ENCODE peak calls at places on chromosomes 11 and 22, in four cellular contexts. One of them, this sample, is unnamed.

GRCh38 chr11:71184421-71185210 is 67.8 kb downstream of the SHANK2 start:
- DNase-seq in GM23338: no peak
- DNase-seq in brain microvascular endothelial cell: no peak
- DNase-seq in fibroblast of mammary gland: no peak
- DNase-seq in this sample: no peak

GRCh38 chr11:1826552-1827094 is 8.2 kb upstream of the SYT8 start:
- DNase-seq in GM23338: peak
- DNase-seq in fibroblast of mammary gland: peak
- DNase-seq in brain microvascular endothelial cell: peak
- DNase-seq in this sample: peak

GRCh38 chr22:45422237-45422983 is 8.9 kb downstream of the RIBC2 start:
- DNase-seq in GM23338: no peak
- DNase-seq in fibroblast of mammary gland: no peak
- DNase-seq in brain microvascular endothelial cell: no peak
- DNase-seq in this sample: no peak

GRCh38 chr11:69316941-69317340 is 23.0 kb downstream of the MYEOV start:
- DNase-seq in GM23338: no peak
- DNase-seq in fibroblast of mammary gland: no peak
- DNase-seq in brain microvascular endothelial cell: no peak
- DNase-seq in this sample: no peak

GRCh38 chr11:70189622-70190021 is 13.5 kb upstream of the FADD start:
- DNase-seq in fibroblast of mammary gland: no peak
- DNase-seq in brain microvascular endothelial cell: no peak
- DNase-seq in GM23338: no peak
- DNase-seq in this sample: no peak

GRCh38 chr11:33248416-33248957 is 8.7 kb upstream of the HIPK3 start:
- DNase-seq in brain microvascular endothelial cell: no peak
- DNase-seq in fibroblast of mammary gland: peak
- DNase-seq in GM23338: no peak
- DNase-seq in this sample: peak

GRCh38 chr11:59923813-59924212 is 14.4 kb upstream of the OOSP1 start:
- DNase-seq in fibroblast of mammary gland: no peak
- DNase-seq in brain microvascular endothelial cell: no peak
- DNase-seq in GM23338: peak
- DNase-seq in this sample: peak

GRCh38 chr11:116412118-116412889 is 360.5 kb downstream of the BUD13 start:
- DNase-seq in brain microvascular endothelial cell: no peak
- DNase-seq in fibroblast of mammary gland: no peak
- DNase-seq in GM23338: no peak
- DNase-seq in this sample: no peak

GRCh38 chr11:76599041-76600013 is 71.2 kb downstream of the LRRC32 start:
- DNase-seq in fibroblast of mammary gland: no peak
- DNase-seq in brain microvascular endothelial cell: peak
- DNase-seq in GM23338: peak
- DNase-seq in this sample: peak

GRCh38 chr22:47681766-47682165 is 919.3 kb downstream of the TBC1D22A start:
- DNase-seq in GM23338: no peak
- DNase-seq in brain microvascular endothelial cell: no peak
- DNase-seq in fibroblast of mammary gland: no peak
- DNase-seq in this sample: no peak

GRCh38 chr22:37752189-37753061 is 55.3 kb upstream of the GCAT start:
- DNase-seq in brain microvascular endothelial cell: peak
- DNase-seq in fibroblast of mammary gland: peak
- DNase-seq in GM23338: no peak
- DNase-seq in this sample: peak

GRCh38 chr22:46547179-46547882 is 9.9 kb upstream of the CELSR1 start:
- DNase-seq in fibroblast of mammary gland: peak
- DNase-seq in GM23338: no peak
- DNase-seq in brain microvascular endothelial cell: peak
- DNase-seq in this sample: peak

GRCh38 chr11:66713746-66714480 is 15.1 kb downstream of the SPTBN2 start:
- DNase-seq in GM23338: no peak
- DNase-seq in fibroblast of mammary gland: no peak
- DNase-seq in brain microvascular endothelial cell: no peak
- DNase-seq in this sample: no peak

GRCh38 chr11:72048718-72049460 is 31.5 kb downstream of the NUMA1 start:
- DNase-seq in GM23338: no peak
- DNase-seq in fibroblast of mammary gland: no peak
- DNase-seq in brain microvascular endothelial cell: no peak
- DNase-seq in this sample: no peak

GRCh38 chr11:126328444-126328843 is 24.6 kb downstream of the DCPS start:
- DNase-seq in fibroblast of mammary gland: no peak
- DNase-seq in GM23338: no peak
- DNase-seq in brain microvascular endothelial cell: no peak
- DNase-seq in this sample: no peak

GRCh38 chr22:43862074-43862881 is at the start of gene SULT4A1:
- DNase-seq in GM23338: peak
- DNase-seq in brain microvascular endothelial cell: no peak
- DNase-seq in fibroblast of mammary gland: peak
- DNase-seq in this sample: no peak

GRCh38 chr11:21933095-21933494 is 259.8 kb upstream of the ANO5 start:
- DNase-seq in fibroblast of mammary gland: no peak
- DNase-seq in GM23338: peak
- DNase-seq in brain microvascular endothelial cell: no peak
- DNase-seq in this sample: no peak

GRCh38 chr11:110527146-110527545 is 97.4 kb downstream of the FDX1 start:
- DNase-seq in GM23338: no peak
- DNase-seq in fibroblast of mammary gland: peak
- DNase-seq in brain microvascular endothelial cell: no peak
- DNase-seq in this sample: no peak

DNA sequence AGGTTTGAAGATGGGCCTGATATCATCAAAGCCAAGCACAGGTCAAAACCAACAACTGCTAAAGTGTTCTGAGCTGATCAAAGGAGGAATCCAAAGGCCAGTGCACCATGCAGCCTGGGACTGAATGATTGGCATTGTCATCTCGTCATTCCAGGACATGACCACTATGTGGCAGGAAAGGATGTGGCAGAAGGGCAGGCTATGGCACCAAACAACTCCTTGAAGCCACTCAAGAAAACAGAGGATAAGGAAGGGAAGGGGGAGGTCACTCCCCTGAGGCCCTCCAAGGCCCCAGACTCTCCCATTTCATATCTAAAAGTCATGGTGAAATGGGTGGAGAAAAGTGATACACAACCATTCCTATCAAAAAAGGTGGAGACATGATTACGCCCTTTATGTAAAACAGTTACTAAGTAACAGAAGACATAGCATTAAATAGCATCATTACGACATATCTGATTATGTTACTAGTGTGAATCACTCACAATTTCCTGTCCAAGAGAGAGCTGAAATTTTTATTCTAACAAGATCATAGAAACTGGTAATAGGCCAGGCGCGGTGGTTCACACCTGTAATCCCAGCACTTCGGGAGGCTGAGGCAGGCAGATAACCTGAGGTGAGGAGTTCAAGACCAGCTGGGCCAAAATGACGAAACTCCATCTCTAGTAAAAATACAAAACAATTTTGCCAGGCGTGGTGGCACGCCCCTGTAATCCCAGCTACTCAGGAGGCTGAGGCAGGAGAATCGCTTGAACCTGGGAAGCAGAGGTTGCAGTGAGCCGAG is 49.3 kb downstream of the AHNAK start:
- DNase-seq in brain microvascular endothelial cell: peak
- DNase-seq in fibroblast of mammary gland: peak
- DNase-seq in GM23338: peak
- DNase-seq in this sample: peak
- TF ChIP-seq CTCF in brain microvascular endothelial cell: peak
- TF ChIP-seq CTCF in fibroblast of mammary gland: peak
- TF ChIP-seq CTCF in GM23338: peak
- TF ChIP-seq CTCF in this sample: peak

GRCh38 chr11:79436911-79437273 is 3.9 kb downstream of the TENM4 start:
- DNase-seq in fibroblast of mammary gland: no peak
- DNase-seq in GM23338: peak
- DNase-seq in brain microvascular endothelial cell: no peak
- DNase-seq in this sample: no peak
- H3K4me3 ChIP-seq in fibroblast of mammary gland: peak
- H3K4me3 ChIP-seq in GM23338: peak
- H3K4me3 ChIP-seq in brain microvascular endothelial cell: peak
- H3K4me3 ChIP-seq in this sample: peak

GRCh38 chr22:36368359-36368983 is 19.3 kb downstream of the MYH9 start:
- DNase-seq in fibroblast of mammary gland: peak
- DNase-seq in brain microvascular endothelial cell: no peak
- DNase-seq in GM23338: peak
- DNase-seq in this sample: peak

GRCh38 chr22:36365020-36365411 is 22.8 kb downstream of the MYH9 start:
- DNase-seq in GM23338: no peak
- DNase-seq in brain microvascular endothelial cell: peak
- DNase-seq in fibroblast of mammary gland: peak
- DNase-seq in this sample: peak

GRCh38 chr22:36366291-36366708 is 21.5 kb downstream of the MYH9 start:
- DNase-seq in fibroblast of mammary gland: peak
- DNase-seq in GM23338: no peak
- DNase-seq in brain microvascular endothelial cell: no peak
- DNase-seq in this sample: peak

GRCh38 chr22:36367479-36367878 is 20.3 kb downstream of the MYH9 start:
- DNase-seq in fibroblast of mammary gland: no peak
- DNase-seq in GM23338: no peak
- DNase-seq in brain microvascular endothelial cell: no peak
- DNase-seq in this sample: no peak

GRCh38 chr22:36367066-36367465 is 20.7 kb downstream of the MYH9 start:
- DNase-seq in GM23338: no peak
- DNase-seq in fibroblast of mammary gland: no peak
- DNase-seq in brain microvascular endothelial cell: no peak
- DNase-seq in this sample: no peak
- TF ChIP-seq CTCF in GM23338: no peak
- TF ChIP-seq CTCF in fibroblast of mammary gland: no peak
- TF ChIP-seq CTCF in brain microvascular endothelial cell: no peak
- TF ChIP-seq CTCF in this sample: no peak

DNA sequence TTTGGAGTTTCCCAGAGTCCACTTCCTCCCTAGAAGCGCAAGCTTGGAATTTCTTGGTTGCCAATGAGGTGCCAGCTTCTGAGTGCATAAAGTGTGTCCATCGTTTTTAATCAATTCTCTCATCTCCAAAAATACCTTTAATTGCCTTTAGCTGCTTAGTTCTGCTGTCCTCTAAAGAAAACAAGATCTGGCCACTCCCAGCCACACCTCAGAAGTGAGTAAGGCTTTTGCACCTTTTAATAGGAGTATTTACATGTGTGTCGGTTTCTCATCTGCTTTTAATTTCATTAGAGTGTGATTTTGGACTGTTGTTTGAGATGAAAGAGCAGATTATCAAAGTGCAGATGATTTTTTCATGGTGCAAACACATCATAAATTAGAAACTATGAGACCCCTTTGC is 20.1 kb downstream of the CD44 start:
- DNase-seq in brain microvascular endothelial cell: no peak
- DNase-seq in fibroblast of mammary gland: no peak
- DNase-seq in GM23338: no peak
- DNase-seq in this sample: no peak
- H3K4me3 ChIP-seq in brain microvascular endothelial cell: no peak
- H3K4me3 ChIP-seq in fibroblast of mammary gland: no peak
- H3K4me3 ChIP-seq in GM23338: no peak
- H3K4me3 ChIP-seq in this sample: no peak

GRCh38 chr11:61611309-61611708 is 30.4 kb upstream of the SYT7 start:
- DNase-seq in GM23338: no peak
- DNase-seq in fibroblast of mammary gland: no peak
- DNase-seq in brain microvascular endothelial cell: no peak
- DNase-seq in this sample: no peak

GRCh38 chr11:61607920-61608599 is 27.2 kb upstream of the SYT7 start:
- DNase-seq in fibroblast of mammary gland: no peak
- DNase-seq in GM23338: no peak
- DNase-seq in brain microvascular endothelial cell: no peak
- DNase-seq in this sample: peak

GRCh38 chr11:61609000-61609969 is 28.4 kb upstream of the SYT7 start:
- DNase-seq in GM23338: no peak
- DNase-seq in brain microvascular endothelial cell: no peak
- DNase-seq in fibroblast of mammary gland: no peak
- DNase-seq in this sample: no peak

GRCh38 chr11:61610905-61611304 is 30.0 kb upstream of the SYT7 start:
- DNase-seq in GM23338: no peak
- DNase-seq in brain microvascular endothelial cell: no peak
- DNase-seq in fibroblast of mammary gland: no peak
- DNase-seq in this sample: no peak

GRCh38 chr11:61609970-61610347 is 29.1 kb upstream of the SYT7 start:
- DNase-seq in GM23338: peak
- DNase-seq in brain microvascular endothelial cell: no peak
- DNase-seq in fibroblast of mammary gland: no peak
- DNase-seq in this sample: no peak
- TF ChIP-seq CTCF in GM23338: peak
- TF ChIP-seq CTCF in brain microvascular endothelial cell: peak
- TF ChIP-seq CTCF in fibroblast of mammary gland: peak
- TF ChIP-seq CTCF in this sample: peak

GRCh38 chr11:91876746-91877145 is 347.9 kb upstream of the FAT3 start:
- DNase-seq in fibroblast of mammary gland: no peak
- DNase-seq in GM23338: no peak
- DNase-seq in brain microvascular endothelial cell: no peak
- DNase-seq in this sample: no peak
- H3K4me3 ChIP-seq in fibroblast of mammary gland: no peak
- H3K4me3 ChIP-seq in GM23338: no peak
- H3K4me3 ChIP-seq in brain microvascular endothelial cell: no peak
- H3K4me3 ChIP-seq in this sample: no peak